ENCODE peak calls at places on chromosomes 1 and 21, in seven cellular contexts. H, P, I, Y, K, G and W are unnamed samples.

GRCh38 chr1:228540161-228540917 is 53.2 kb downstream of the RNF187 start:
- DNase-seq in H (no peak), P (no peak), I (no peak), Y (no peak), K (no peak), G (no peak), W (no peak)

GRCh38 chr1:58816747-58817221 is 32.9 kb upstream of the JUN start:
- DNase-seq in H (peak), P (no peak), I (no peak), Y (no peak), K (no peak), G (no peak), W (no peak)

GRCh38 chr1:97806996-97807395 is 113.8 kb downstream of the DPYD start:
- DNase-seq in H (no peak), P (no peak), I (no peak), Y (peak), K (no peak), G (no peak), W (no peak)

GRCh38 chr21:33396966-33397365 is 6.2 kb upstream of the IFNGR2 start:
- DNase-seq in H (peak), P (no peak), I (no peak), Y (peak), K (no peak), G (no peak), W (no peak)

GRCh38 chr1:24351918-24352637 is 32.9 kb downstream of the GRHL3 start:
- DNase-seq in H (peak), P (no peak), I (peak), Y (peak), K (no peak), G (no peak), W (no peak)

GRCh38 chr1:237542525-237543418 is 347.9 kb downstream of the ZP4 start:
- DNase-seq in H (no peak), P (no peak), I (no peak), Y (no peak), K (no peak), G (no peak), W (no peak)

GRCh38 chr1:67853704-67854103 is 20.4 kb upstream of the GNG12 start:
- DNase-seq in H (peak), P (peak), I (peak), Y (peak), K (peak), G (no peak), W (peak)

GRCh38 chr1:151282883-151283725 is 1.0 kb downstream of the ZNF687 start:
- DNase-seq in H (no peak), P (peak), I (peak), Y (no peak), K (peak), G (no peak), W (peak)

GRCh38 chr1:50368179-50369007 is 54.9 kb downstream of the DMRTA2 start:
- DNase-seq in H (peak), P (peak), I (peak), Y (no peak), K (peak), G (no peak), W (peak)

GRCh38 chr1:10856253-10856683 is 59.8 kb upstream of the CASZ1 start:
- DNase-seq in H (no peak), P (no peak), I (no peak), Y (no peak), K (no peak), G (no peak), W (no peak)

GRCh38 chr1:174769961-174770549 is 229.7 kb upstream of the CACYBP start:
- DNase-seq in H (peak), P (no peak), I (no peak), Y (peak), K (peak), G (peak), W (no peak)

GRCh38 chr1:247407180-247407616 is 8.8 kb upstream of the NLRP3 start:
- DNase-seq in H (no peak), P (no peak), I (no peak), Y (no peak), K (no peak), G (peak), W (no peak)

GRCh38 chr1:109632671-109633346 is 13.2 kb downstream of the AMPD2 start:
- DNase-seq in H (no peak), P (peak), I (peak), Y (no peak), K (peak), G (no peak), W (no peak)

GRCh38 chr1:9346566-9346965 is 53.9 kb downstream of the SPSB1 start:
- DNase-seq in H (no peak), P (peak), I (no peak), Y (no peak), K (no peak), G (no peak), W (no peak)

GRCh38 chr1:28540651-28541050 is 12.2 kb upstream of the TRNAU1AP start:
- DNase-seq in H (no peak), P (no peak), I (no peak), Y (no peak), K (no peak), G (no peak), W (no peak)

GRCh38 chr1:233473549-233474204 is 140.2 kb upstream of the KCNK1 start:
- DNase-seq in H (no peak), P (no peak), I (no peak), Y (no peak), K (no peak), G (no peak), W (no peak)

GRCh38 chr1:233479026-233479890 is 134.6 kb upstream of the KCNK1 start:
- DNase-seq in H (no peak), P (no peak), I (no peak), Y (no peak), K (no peak), G (no peak), W (no peak)

GRCh38 chr1:233480198-233480597 is 133.7 kb upstream of the KCNK1 start:
- DNase-seq in H (no peak), P (no peak), I (no peak), Y (no peak), K (no peak), G (no peak), W (no peak)

GRCh38 chr1:233478611-233479010 is 135.3 kb upstream of the KCNK1 start:
- DNase-seq in H (no peak), P (no peak), I (no peak), Y (no peak), K (no peak), G (no peak), W (no peak)

DNA sequence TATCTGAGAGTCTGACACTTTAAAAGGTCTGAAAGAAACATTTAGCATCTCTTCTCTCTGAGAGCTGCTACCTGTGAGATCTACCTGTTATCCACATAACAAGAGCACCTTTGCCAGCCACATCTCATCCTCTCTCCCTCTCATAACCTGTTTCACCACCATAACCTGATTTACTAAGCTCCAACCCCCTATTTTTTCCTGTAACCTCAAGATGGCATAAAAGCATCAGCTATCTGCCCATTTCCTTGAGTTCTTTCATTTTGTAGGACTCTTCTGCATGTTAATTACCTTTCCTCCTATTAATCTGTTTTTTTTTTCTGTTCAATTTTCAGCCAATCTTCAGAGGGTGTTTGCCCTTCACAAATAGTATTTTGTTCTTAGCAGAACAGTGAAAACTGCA is 136.5 kb upstream of the KCNK1 start:
- DNase-seq in H (no peak), P (no peak), I (no peak), Y (no peak), K (no peak), G (no peak), W (no peak)
- TF ChIP-seq CTCF in H (no peak), P (no peak), I (peak), Y (no peak), K (no peak), G (no peak), W (no peak)

GRCh38 chr1:19113362-19114092 is 96.5 kb downstream of the UBR4 start:
- DNase-seq in H (peak), P (peak), I (no peak), Y (peak), K (peak), G (no peak), W (peak)
- TF ChIP-seq CTCF in H (peak), P (no peak), I (peak), Y (peak), K (peak), G (peak), W (no peak)

GRCh38 chr1:235597867-235598553 is 51.6 kb downstream of the GNG4 start:
- DNase-seq in H (peak), P (no peak), I (no peak), Y (peak), K (peak), G (no peak), W (no peak)
- TF ChIP-seq CTCF in H (peak), P (peak), I (no peak), Y (peak), K (peak), G (peak), W (peak)

DNA sequence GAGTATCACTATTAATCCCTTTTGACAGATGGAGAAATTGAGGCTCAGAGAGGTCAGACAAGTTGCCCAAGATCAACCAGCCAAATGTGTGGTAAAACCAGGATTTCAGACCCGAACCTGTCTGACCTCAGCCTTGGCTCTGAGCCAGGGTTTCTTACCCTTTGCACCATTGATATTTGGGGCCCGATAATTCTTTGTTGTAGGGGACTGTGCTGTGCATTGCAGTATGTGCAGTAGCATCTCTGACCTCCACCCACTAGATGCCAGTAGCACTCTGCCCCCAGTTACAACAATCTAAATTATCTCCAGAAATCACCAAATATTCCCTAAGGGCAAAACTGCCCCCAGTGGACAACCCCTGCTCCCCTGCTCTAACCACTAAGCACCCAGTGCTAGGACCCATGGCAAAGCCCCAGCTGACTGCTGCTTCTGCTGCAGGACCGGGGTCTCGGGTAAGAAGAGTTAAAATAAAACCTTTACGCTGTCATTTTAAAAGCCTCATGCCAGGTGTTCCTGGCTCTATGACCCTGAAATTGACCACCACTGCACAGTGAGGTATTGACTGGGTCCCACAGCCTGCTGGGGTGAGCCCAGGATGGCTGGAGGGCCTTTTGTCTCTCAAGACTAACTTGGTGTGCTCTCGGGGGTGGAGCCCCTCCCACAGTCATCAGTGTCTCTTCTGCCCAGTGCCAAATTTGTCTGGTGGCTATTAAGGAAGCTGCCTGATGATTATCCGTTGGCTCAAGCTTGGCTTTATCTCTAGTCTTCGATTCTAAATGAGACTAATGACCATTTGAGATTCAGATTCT is 5.6 kb upstream of the MAN1C1 start:
- DNase-seq in H (peak), P (no peak), I (no peak), Y (peak), K (no peak), G (no peak), W (no peak)
- TF ChIP-seq CTCF in H (peak), P (no peak), I (no peak), Y (peak), K (peak), G (peak), W (no peak)

GRCh38 chr1:6624712-6625578 is at the start of gene THAP3:
- DNase-seq in H (peak), P (peak), I (peak), Y (peak), K (peak), G (peak), W (peak)
- TF ChIP-seq CTCF in H (no peak), P (no peak), I (peak), Y (no peak), K (peak), G (peak), W (no peak)

GRCh38 chr1:205424881-205425635 is 3.2 kb upstream of the LEMD1 start:
- DNase-seq in H (no peak), P (no peak), I (no peak), Y (no peak), K (no peak), G (no peak), W (no peak)

GRCh38 chr1:205423814-205424399 is 2.1 kb upstream of the LEMD1 start:
- DNase-seq in H (no peak), P (no peak), I (no peak), Y (no peak), K (no peak), G (no peak), W (no peak)

GRCh38 chr1:205420938-205421337 is 918 bp downstream of the LEMD1 start:
- DNase-seq in H (no peak), P (no peak), I (no peak), Y (no peak), K (no peak), G (no peak), W (no peak)

GRCh38 chr1:205421728-205422127 is at the start of gene LEMD1:
- DNase-seq in H (no peak), P (no peak), I (no peak), Y (no peak), K (no peak), G (no peak), W (no peak)

GRCh38 chr1:205423248-205423647 is 1.4 kb upstream of the LEMD1 start:
- DNase-seq in H (no peak), P (no peak), I (no peak), Y (no peak), K (no peak), G (no peak), W (no peak)
- TF ChIP-seq CTCF in H (no peak), P (no peak), I (no peak), Y (no peak), K (peak), G (no peak), W (no peak)

DNA sequence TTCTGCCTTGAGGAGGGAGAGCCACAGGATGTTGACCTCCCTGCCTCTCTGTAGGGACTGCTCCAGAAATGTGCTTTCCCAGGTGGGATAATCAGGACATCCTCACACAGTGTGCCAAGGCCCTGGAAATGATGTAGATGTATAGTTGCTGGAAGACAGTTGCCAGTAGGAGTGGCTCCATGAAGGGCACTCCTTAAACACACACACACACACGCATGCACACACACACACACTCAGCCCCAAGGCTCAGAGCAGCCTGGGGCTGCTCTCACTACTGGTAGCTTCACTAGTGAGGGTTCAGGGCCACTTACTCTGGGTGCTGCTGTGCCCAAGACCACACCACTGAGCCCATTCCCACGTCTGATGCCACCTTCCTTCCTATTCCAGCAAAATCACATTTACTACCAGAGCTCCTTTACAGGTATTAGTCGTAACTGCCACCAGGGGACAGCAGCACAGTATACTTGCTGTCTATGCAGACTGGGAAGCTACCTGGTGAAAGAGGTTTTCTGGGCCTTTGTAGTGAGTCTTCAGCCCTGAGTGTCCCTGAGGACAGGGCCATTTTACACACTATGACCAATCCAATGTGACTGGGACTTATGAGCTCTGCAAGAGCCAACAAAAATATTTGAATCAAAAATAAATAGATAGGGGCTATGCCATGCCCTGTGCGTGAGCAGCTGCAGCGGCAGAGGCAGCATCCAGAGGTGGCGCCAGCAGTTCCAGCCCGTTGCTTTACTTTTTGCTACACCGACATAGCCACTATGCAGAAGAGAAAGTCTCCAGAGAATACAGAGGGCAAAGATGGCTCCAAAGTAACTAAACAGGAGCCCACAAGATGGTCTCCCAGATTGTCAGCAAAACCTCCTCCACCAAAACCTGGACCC is 15.0 kb downstream of the CRNN start:
- DNase-seq in H (peak), P (no peak), I (no peak), Y (peak), K (no peak), G (no peak), W (peak)
- TF ChIP-seq CTCF in H (peak), P (no peak), I (no peak), Y (peak), K (no peak), G (peak), W (peak)

DNA sequence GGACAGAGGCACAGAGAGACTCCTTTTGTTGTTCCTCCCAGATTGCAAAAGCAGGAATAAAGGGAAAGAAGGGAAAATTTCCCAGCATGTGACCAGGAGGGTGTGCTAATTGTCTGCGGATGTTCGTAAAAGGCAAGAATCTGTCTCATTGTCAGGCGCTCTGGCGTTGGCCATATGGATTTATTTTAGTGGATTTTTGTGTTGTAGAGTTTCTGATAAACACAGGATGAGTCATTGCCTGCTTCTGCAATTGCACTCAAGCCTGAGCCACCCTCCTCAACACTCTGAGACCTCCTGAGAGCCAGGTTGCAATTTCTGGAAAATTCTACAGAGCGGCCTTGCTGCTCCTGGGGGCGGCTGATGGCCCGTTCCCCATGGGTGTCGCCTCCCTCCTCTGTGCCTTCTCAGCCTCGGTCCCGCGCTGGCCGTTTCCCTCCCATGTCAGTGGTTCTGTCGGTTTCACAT is 227.7 kb downstream of the KAZN start:
- DNase-seq in H (peak), P (no peak), I (peak), Y (peak), K (no peak), G (no peak), W (no peak)
- TF ChIP-seq CTCF in H (no peak), P (no peak), I (no peak), Y (peak), K (no peak), G (no peak), W (no peak)

GRCh38 chr21:45982758-45983731 is 1.5 kb downstream of the COL6A1 start:
- DNase-seq in H (no peak), P (peak), I (no peak), Y (no peak), K (peak), G (no peak), W (peak)
- TF ChIP-seq CTCF in H (no peak), P (no peak), I (no peak), Y (no peak), K (no peak), G (no peak), W (no peak)